ENCODE peak calls at places on chromosome 10, in six cellular contexts. K, R, B, J, F and V are unnamed samples.

GRCh38 chr10:95278061-95278988 is 12.5 kb downstream of the PDLIM1 start:
- DNase-seq in K (no peak), B (no peak), F (no peak), R (no peak), J (peak), V (no peak)

GRCh38 chr10:50561266-50561665 is 62.5 kb downstream of the SGMS1 start:
- DNase-seq in R (no peak), F (no peak), J (peak), K (no peak), B (no peak), V (no peak)

GRCh38 chr10:120861200-120861599 is 10.0 kb downstream of the WDR11 start:
- DNase-seq in K (no peak), B (no peak), J (no peak), R (no peak), F (no peak), V (no peak)

GRCh38 chr10:62858364-62858763 is 42.2 kb upstream of the EGR2 start:
- DNase-seq in J (peak), B (peak), R (no peak), K (peak), F (peak), V (no peak)

GRCh38 chr10:101783736-101784118 is 481 bp upstream of the NPM3 start:
- DNase-seq in K (no peak), F (no peak), J (peak), B (no peak), R (no peak), V (peak)

GRCh38 chr10:86190291-86190690 is 176.3 kb downstream of the GRID1 start:
- DNase-seq in B (no peak), J (no peak), R (no peak), F (no peak), K (no peak), V (no peak)

GRCh38 chr10:96740579-96741281 is 20.4 kb upstream of the PIK3AP1 start:
- DNase-seq in R (no peak), F (peak), K (peak), J (no peak), B (peak), V (no peak)

GRCh38 chr10:108970016-108970415 is 953.3 kb downstream of the XPNPEP1 start:
- DNase-seq in J (peak), K (no peak), R (no peak), F (no peak), B (no peak), V (no peak)

GRCh38 chr10:89158446-89158845 is 48.7 kb downstream of the CH25H start:
- DNase-seq in F (no peak), R (no peak), J (peak), B (no peak), K (no peak), V (no peak)

GRCh38 chr10:130371156-130371555 is 235.0 kb downstream of the GLRX3 start:
- DNase-seq in R (no peak), B (no peak), K (no peak), F (no peak), J (no peak), V (no peak)

GRCh38 chr10:24723788-24724380 is at the start of gene ARHGAP21:
- DNase-seq in B (peak), J (peak), K (peak), R (peak), F (peak), V (peak)

GRCh38 chr10:69344591-69345244 is 66.4 kb downstream of the HK1 start:
- DNase-seq in F (no peak), B (no peak), J (no peak), K (no peak), R (no peak), V (no peak)

GRCh38 chr10:118041316-118041715 is 5.4 kb downstream of the RAB11FIP2 start:
- DNase-seq in B (no peak), J (peak), F (no peak), R (no peak), K (no peak), V (no peak)

GRCh38 chr10:86775056-86775858 is 18.8 kb downstream of the BMPR1A start:
- DNase-seq in B (no peak), J (peak), F (no peak), K (no peak), R (no peak), V (no peak)

GRCh38 chr10:60222060-60222459 is 167.6 kb downstream of the ANK3 start:
- DNase-seq in R (no peak), F (no peak), B (no peak), K (no peak), J (no peak), V (no peak)

GRCh38 chr10:98460837-98461499 is 14.2 kb upstream of the HPS1 start:
- DNase-seq in J (peak), F (no peak), K (peak), B (no peak), R (peak), V (peak)

GRCh38 chr10:112658900-112659328 is 211.9 kb downstream of the VTI1A start:
- DNase-seq in R (peak), K (no peak), B (no peak), F (no peak), J (no peak), V (no peak)

GRCh38 chr10:79387974-79388850 is 40.9 kb downstream of the PPIF start:
- DNase-seq in R (no peak), B (peak), J (no peak), F (peak), K (no peak), V (peak)

GRCh38 chr10:110780704-110781103 is 91.0 kb upstream of the PDCD4 start:
- DNase-seq in F (peak), R (no peak), B (peak), K (peak), J (no peak), V (no peak)

GRCh38 chr10:78777466-78778256 is 291.1 kb upstream of the ZMIZ1 start:
- DNase-seq in R (no peak), K (peak), J (peak), B (peak), F (peak), V (peak)

GRCh38 chr10:33863347-33863746 is 528.9 kb upstream of the NRP1 start:
- DNase-seq in F (no peak), J (no peak), K (no peak), R (no peak), B (no peak), V (no peak)

GRCh38 chr10:11165591-11166543 is 148.2 kb downstream of the CELF2 start:
- DNase-seq in J (peak), R (peak), F (peak), K (peak), B (peak), V (peak)

GRCh38 chr10:120584786-120585185 is 127.8 kb downstream of the PLPP4 start:
- DNase-seq in J (no peak), K (no peak), B (no peak), R (no peak), F (no peak), V (no peak)

GRCh38 chr10:4501306-4501705 is 324.7 kb upstream of the AKR1E2 start:
- DNase-seq in J (no peak), F (no peak), R (no peak), B (no peak), K (no peak), V (no peak)

GRCh38 chr10:47450442-47450841 is 33.5 kb downstream of the ANXA8 start:
- DNase-seq in F (no peak), R (no peak), J (no peak), K (no peak), B (no peak), V (no peak)

GRCh38 chr10:68628576-68629127 is 68.5 kb downstream of the TET1 start:
- DNase-seq in B (no peak), R (no peak), J (no peak), F (no peak), K (no peak), V (no peak)

GRCh38 chr10:72796042-72796441 is 97.5 kb upstream of the OIT3 start:
- DNase-seq in J (peak), B (no peak), F (no peak), K (no peak), R (no peak), V (no peak)

GRCh38 chr10:67788028-67788886 is 49.7 kb downstream of the DNAJC12 start:
- DNase-seq in K (peak), R (peak), F (peak), J (peak), B (peak), V (no peak)

GRCh38 chr10:57338823-57339558 is 928.7 kb downstream of the IPMK start:
- DNase-seq in R (peak), B (no peak), F (no peak), J (peak), K (no peak), V (no peak)

GRCh38 chr10:106740071-106740470 is 424.4 kb downstream of the SORCS1 start:
- DNase-seq in K (no peak), B (no peak), F (no peak), J (no peak), R (no peak), V (no peak)

GRCh38 chr10:48518926-48519730 is 85.7 kb downstream of the ARHGAP22 start:
- DNase-seq in B (no peak), R (no peak), F (no peak), K (no peak), J (peak), V (no peak)

GRCh38 chr10:35470967-35471366 is 134.2 kb upstream of the GJD4 start:
- DNase-seq in B (no peak), F (no peak), J (no peak), R (no peak), K (no peak), V (no peak)
- H3K27ac ChIP-seq in B (peak), F (peak), J (no peak), R (no peak), K (no peak), V (no peak)

GRCh38 chr10:127151541-127151940 is 44.9 kb downstream of the INSYN2A start:
- DNase-seq in J (peak), F (no peak), R (no peak), K (no peak), B (no peak), V (no peak)
- H3K27ac ChIP-seq in J (no peak), F (no peak), R (peak), K (no peak), B (no peak), V (no peak)

GRCh38 chr10:76429642-76430041 is 998.2 kb downstream of the LRMDA start:
- DNase-seq in R (no peak), K (peak), F (peak), B (no peak), J (peak), V (no peak)
- H3K27ac ChIP-seq in R (no peak), K (peak), F (peak), B (peak), J (peak), V (no peak)

GRCh38 chr10:99695761-99696160 is 36.2 kb downstream of the COX15 start:
- DNase-seq in B (no peak), F (no peak), J (peak), K (no peak), R (no peak), V (no peak)
- H3K27ac ChIP-seq in B (no peak), F (no peak), J (peak), K (no peak), R (no peak), V (no peak)

DNA sequence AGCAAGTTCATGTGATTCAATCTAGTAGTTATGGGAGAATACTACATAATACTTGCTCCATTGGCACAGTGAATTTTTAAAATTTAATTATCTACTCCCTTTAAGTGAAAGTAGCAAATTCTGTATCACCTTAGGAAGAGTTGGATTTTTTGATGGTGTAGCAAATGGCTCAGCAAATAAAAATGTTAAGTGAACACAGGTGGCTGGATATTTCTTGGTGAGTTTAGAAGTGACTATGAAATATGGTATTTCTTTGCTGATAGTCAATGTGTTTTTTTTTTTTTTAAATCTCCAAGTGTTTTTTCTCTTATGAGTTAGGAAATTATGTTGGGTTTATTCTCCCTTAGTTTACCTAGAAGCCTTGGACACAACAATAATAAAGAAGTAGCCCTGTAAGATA is 67.8 kb downstream of the CREM start:
- DNase-seq in J (peak), R (no peak), F (no peak), B (no peak), K (no peak), V (no peak)
- H3K27ac ChIP-seq in J (peak), R (no peak), F (no peak), B (peak), K (no peak), V (peak)

GRCh38 chr10:77418211-77418640 is 219.4 kb downstream of the KCNMA1 start:
- DNase-seq in B (no peak), J (no peak), K (peak), F (no peak), R (no peak), V (no peak)

GRCh38 chr10:77417806-77418205 is 219.8 kb downstream of the KCNMA1 start:
- DNase-seq in F (no peak), R (no peak), K (peak), J (no peak), B (no peak), V (no peak)

GRCh38 chr10:77416327-77417135 is 221.1 kb downstream of the KCNMA1 start:
- DNase-seq in R (peak), B (no peak), J (peak), F (no peak), K (no peak), V (no peak)

GRCh38 chr10:77419056-77419455 is 218.6 kb downstream of the KCNMA1 start:
- DNase-seq in R (no peak), K (no peak), B (no peak), F (no peak), J (no peak), V (no peak)

DNA sequence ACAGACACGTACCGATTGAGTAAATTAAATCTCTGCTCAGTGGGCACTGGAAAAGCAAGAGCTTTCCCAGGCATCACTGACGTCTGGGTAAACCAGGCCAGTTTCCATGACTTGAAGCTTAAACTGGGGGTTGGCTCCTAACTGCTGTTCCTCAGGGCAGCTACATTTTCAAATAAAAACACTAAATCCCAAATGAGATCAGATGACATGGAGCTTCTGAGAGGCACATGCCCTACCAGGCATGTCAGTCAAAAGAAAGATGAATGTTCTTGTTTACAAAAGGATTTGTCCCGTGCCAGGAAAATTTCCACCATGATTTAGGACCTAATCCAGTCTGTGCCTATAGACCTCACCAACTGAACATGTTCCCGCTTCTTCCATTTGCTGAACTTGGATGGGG is 220.2 kb downstream of the KCNMA1 start:
- DNase-seq in J (no peak), K (no peak), B (no peak), F (no peak), R (no peak), V (no peak)
- H3K27ac ChIP-seq in J (peak), K (peak), B (no peak), F (peak), R (peak), V (no peak)